ENCODE peak calls at places on chromosomes 3 and 15, in seven cellular contexts. One of them, this sample, is unnamed.

GRCh38 chr15:58526647-58527192 is 94.9 kb downstream of the LIPC start:
- DNase-seq in cardiac fibroblast: no peak
- DNase-seq in AG10803: no peak
- DNase-seq in fibroblast of the conjunctiva: no peak
- DNase-seq in right cardiac atrium: no peak
- DNase-seq in GM12891: no peak
- DNase-seq in hepatocyte: no peak
- DNase-seq in this sample: no peak

GRCh38 chr15:68374346-68374745 is 57.6 kb downstream of the ITGA11 start:
- DNase-seq in AG10803: no peak
- DNase-seq in GM12891: no peak
- DNase-seq in cardiac fibroblast: no peak
- DNase-seq in fibroblast of the conjunctiva: no peak
- DNase-seq in hepatocyte: no peak
- DNase-seq in right cardiac atrium: no peak
- DNase-seq in this sample: no peak

GRCh38 chr3:10292505-10293419 is at the start of gene GHRL:
- DNase-seq in right cardiac atrium: no peak
- DNase-seq in hepatocyte: peak; percentile 40
- DNase-seq in AG10803: no peak
- DNase-seq in GM12891: peak; percentile 47
- DNase-seq in cardiac fibroblast: peak; percentile 69
- DNase-seq in fibroblast of the conjunctiva: no peak
- DNase-seq in this sample: no peak

GRCh38 chr3:11699083-11699427 is 55.3 kb upstream of the VGLL4 start:
- DNase-seq in fibroblast of the conjunctiva: peak; percentile 36
- DNase-seq in cardiac fibroblast: peak; percentile 79
- DNase-seq in GM12891: no peak
- DNase-seq in hepatocyte: no peak
- DNase-seq in AG10803: peak; percentile 97
- DNase-seq in right cardiac atrium: no peak
- DNase-seq in this sample: peak; percentile 79

GRCh38 chr15:74133703-74134386 is 3.5 kb downstream of the ISLR2 start:
- DNase-seq in right cardiac atrium: no peak
- DNase-seq in cardiac fibroblast: no peak
- DNase-seq in fibroblast of the conjunctiva: no peak
- DNase-seq in AG10803: no peak
- DNase-seq in GM12891: no peak
- DNase-seq in hepatocyte: no peak
- DNase-seq in this sample: no peak

GRCh38 chr15:66673410-66674322 is 28.4 kb upstream of the SMAD6 start:
- DNase-seq in hepatocyte: peak; percentile 63
- DNase-seq in right cardiac atrium: peak; percentile 64
- DNase-seq in AG10803: no peak
- DNase-seq in GM12891: no peak
- DNase-seq in cardiac fibroblast: no peak
- DNase-seq in fibroblast of the conjunctiva: no peak
- DNase-seq in this sample: no peak

GRCh38 chr3:64244011-64244942 is 19.0 kb upstream of the PRICKLE2 start:
- DNase-seq in AG10803: peak; percentile 70
- DNase-seq in right cardiac atrium: no peak
- DNase-seq in cardiac fibroblast: peak; percentile 45
- DNase-seq in fibroblast of the conjunctiva: no peak
- DNase-seq in hepatocyte: no peak
- DNase-seq in GM12891: no peak
- DNase-seq in this sample: peak; percentile 60

GRCh38 chr3:40858364-40859115 is 333.8 kb downstream of the ZNF621 start:
- DNase-seq in GM12891: no peak
- DNase-seq in fibroblast of the conjunctiva: no peak
- DNase-seq in cardiac fibroblast: no peak
- DNase-seq in hepatocyte: no peak
- DNase-seq in AG10803: no peak
- DNase-seq in right cardiac atrium: no peak
- DNase-seq in this sample: no peak

GRCh38 chr3:126546549-126547239 is 12.0 kb downstream of the C3orf22 start:
- DNase-seq in fibroblast of the conjunctiva: no peak
- DNase-seq in right cardiac atrium: no peak
- DNase-seq in AG10803: no peak
- DNase-seq in cardiac fibroblast: no peak
- DNase-seq in hepatocyte: no peak
- DNase-seq in GM12891: no peak
- DNase-seq in this sample: no peak

GRCh38 chr15:92864127-92864814 is 35.9 kb upstream of the CHD2 start:
- DNase-seq in cardiac fibroblast: no peak
- DNase-seq in fibroblast of the conjunctiva: no peak
- DNase-seq in GM12891: no peak
- DNase-seq in hepatocyte: no peak
- DNase-seq in right cardiac atrium: no peak
- DNase-seq in AG10803: no peak
- DNase-seq in this sample: no peak